ENCODE peak calls at places on chromosome 4, in four cellular contexts. K is BJ, Y is progenitor cell of endocrine pancreas, V is fibroblast of pulmonary artery. Q is an unnamed sample.

GRCh38 chr4:106985830-106986229 is 50.3 kb downstream of the DKK2 start:
- DNase-seq in K (no peak), Y (no peak), V (no peak), Q (no peak)

GRCh38 chr4:72208421-72209075 is 176.7 kb downstream of the NPFFR2 start:
- DNase-seq in K (no peak), Y (no peak), V (peak), Q (no peak)

GRCh38 chr4:82721819-82722423 is 76.7 kb downstream of the SCD5 start:
- DNase-seq in K (no peak), Y (no peak), V (no peak), Q (peak)

GRCh38 chr4:76658231-76659102 is 223.4 kb downstream of the SHROOM3 start:
- DNase-seq in K (peak), Y (no peak), V (peak), Q (no peak)

GRCh38 chr4:65259251-65259650 is 411.0 kb downstream of the EPHA5 start:
- DNase-seq in K (no peak), Y (no peak), V (no peak), Q (no peak)

GRCh38 chr4:6071191-6071958 is 53.1 kb upstream of the C4orf50 start:
- DNase-seq in K (no peak), Y (no peak), V (no peak), Q (no peak)

GRCh38 chr4:170391066-170391754 is 301.5 kb upstream of the AADAT start:
- DNase-seq in K (peak), Y (no peak), V (peak), Q (no peak)

GRCh38 chr4:55906999-55907398 is 41.7 kb upstream of the CEP135 start:
- DNase-seq in K (no peak), Y (no peak), V (peak), Q (no peak)

GRCh38 chr4:120052840-120053239 is 13.8 kb downstream of the MAD2L1 start:
- DNase-seq in K (peak), Y (no peak), V (peak), Q (no peak)

GRCh38 chr4:76108467-76109181 is 34.1 kb downstream of the ART3 start:
- DNase-seq in K (no peak), Y (no peak), V (peak), Q (no peak)

GRCh38 chr4:20681263-20681662 is 19.0 kb upstream of the PACRGL start:
- DNase-seq in K (no peak), Y (no peak), V (no peak), Q (no peak)

GRCh38 chr4:123497328-123497727 is 100.7 kb downstream of the SPRY1 start:
- DNase-seq in K (no peak), Y (no peak), V (no peak), Q (no peak)

GRCh38 chr4:145881991-145882390 is 56.6 kb downstream of the ZNF827 start:
- DNase-seq in K (no peak), Y (no peak), V (no peak), Q (no peak)

GRCh38 chr4:115332078-115332477 is 218.7 kb upstream of the NDST4 start:
- DNase-seq in K (no peak), Y (no peak), V (no peak), Q (no peak)

GRCh38 chr4:147160908-147161513 is 215.3 kb upstream of the TTC29 start:
- DNase-seq in K (peak), Y (no peak), V (peak), Q (no peak)

GRCh38 chr4:60655356-60655755 is 544.8 kb upstream of the ADGRL3 start:
- DNase-seq in K (no peak), Y (no peak), V (no peak), Q (no peak)

GRCh38 chr4:22607382-22607781 is 85.4 kb upstream of the GBA3 start:
- DNase-seq in K (no peak), Y (peak), V (peak), Q (peak)

GRCh38 chr4:139595989-139596679 is 40.1 kb upstream of the SETD7 start:
- DNase-seq in K (no peak), Y (no peak), V (peak), Q (no peak)

GRCh38 chr4:26073886-26074560 is 160.0 kb downstream of the SMIM20 start:
- DNase-seq in K (no peak), Y (no peak), V (no peak), Q (no peak)

GRCh38 chr4:86451560-86452322 is 91.9 kb upstream of the MAPK10 start:
- DNase-seq in K (no peak), Y (no peak), V (peak), Q (no peak)

DNA sequence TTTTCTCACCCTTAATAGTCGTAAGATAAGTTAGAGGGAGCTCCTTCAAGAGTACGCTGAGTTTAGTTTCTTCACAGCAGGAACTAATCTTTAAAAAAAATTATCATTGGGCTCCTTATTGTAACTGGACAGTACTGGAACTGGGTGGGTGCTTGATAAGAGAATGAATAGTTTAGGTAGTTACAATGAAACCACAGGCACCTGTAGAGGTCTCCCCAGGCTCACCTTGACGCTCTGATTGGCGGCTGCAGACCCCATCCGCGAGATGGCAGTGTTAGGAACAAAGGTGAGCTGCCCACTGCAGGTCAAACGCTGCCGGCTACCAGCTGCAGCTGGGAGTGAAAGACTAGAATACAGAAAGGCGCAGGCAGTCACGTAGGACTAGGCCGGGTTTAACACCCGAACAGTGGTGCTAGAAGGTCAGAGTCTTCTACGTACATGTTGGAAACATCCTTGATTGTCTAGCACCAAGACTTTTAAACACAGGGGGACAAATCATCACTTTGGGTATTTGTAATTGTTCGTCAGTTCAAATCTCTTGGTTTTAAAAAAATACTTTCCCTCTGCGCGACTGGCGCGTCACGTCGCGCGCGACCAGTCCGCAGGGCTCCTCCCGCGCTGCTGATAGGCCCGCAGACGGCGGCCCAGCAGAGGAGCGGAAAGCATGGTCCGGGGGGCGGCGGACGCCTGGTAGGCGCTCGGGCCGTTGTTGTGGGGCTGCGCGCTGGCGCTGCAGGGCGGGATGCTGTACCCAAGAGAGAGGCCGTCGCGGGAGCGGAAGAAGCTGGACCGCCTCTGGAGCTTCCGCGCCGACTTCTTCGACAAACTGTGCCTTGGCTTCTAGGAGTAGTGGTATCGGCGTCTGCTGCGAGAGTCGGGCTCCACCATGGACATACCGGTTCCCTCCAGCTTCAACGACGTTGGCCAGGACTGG is 45.6 kb downstream of the SMARCA5 start:
- DNase-seq in K (peak), Y (peak), V (peak), Q (peak)
- TF ChIP-seq CTCF in K (peak), Y (peak), V (peak), Q (no peak)

GRCh38 chr4:168925789-168926490 is 84.1 kb downstream of the CBR4 start:
- DNase-seq in K (no peak), Y (no peak), V (no peak), Q (no peak)
- TF ChIP-seq CTCF in K (no peak), Y (no peak), V (no peak), Q (no peak)

GRCh38 chr4:153159016-153159415 is 45.2 kb upstream of the TRIM2 start:
- DNase-seq in K (no peak), Y (no peak), V (no peak), Q (no peak)
- TF ChIP-seq CTCF in K (no peak), Y (peak), V (peak), Q (peak)

GRCh38 chr4:56908206-56909082 is 744 bp downstream of the REST start:
- DNase-seq in K (no peak), Y (peak), V (peak), Q (peak)
- TF ChIP-seq CTCF in K (no peak), Y (no peak), V (no peak), Q (no peak)

GRCh38 chr4:28229092-28229491 is 1368.5 kb downstream of the STIM2 start:
- DNase-seq in K (no peak), Y (no peak), V (no peak), Q (no peak)

GRCh38 chr4:28228575-28228974 is 1367.9 kb downstream of the STIM2 start:
- DNase-seq in K (no peak), Y (no peak), V (no peak), Q (no peak)

GRCh38 chr4:28226962-28227361 is 1366.3 kb downstream of the STIM2 start:
- DNase-seq in K (no peak), Y (no peak), V (no peak), Q (no peak)

GRCh38 chr4:28225689-28226353 is 1365.2 kb downstream of the STIM2 start:
- DNase-seq in K (no peak), Y (no peak), V (peak), Q (no peak)

DNA sequence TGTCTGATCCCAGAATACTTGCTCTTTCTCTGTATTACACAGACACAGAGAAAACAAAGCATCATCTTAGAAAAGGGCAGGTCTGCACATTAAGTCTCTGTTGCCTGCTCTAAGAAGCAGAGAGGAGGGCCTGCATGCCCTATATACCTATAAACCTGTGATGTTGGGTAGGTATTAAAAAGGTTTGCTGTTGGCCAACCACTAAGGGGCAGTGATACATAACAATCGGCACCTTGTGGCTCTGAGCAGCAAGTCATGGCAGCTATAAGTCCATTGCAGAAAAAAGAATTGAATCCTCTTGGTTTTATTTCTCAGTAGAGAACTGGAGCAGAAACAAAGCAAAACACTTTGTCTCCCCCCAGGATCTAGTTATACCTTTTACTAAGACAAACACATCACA is 1364.4 kb downstream of the STIM2 start:
- DNase-seq in K (no peak), Y (peak), V (peak), Q (peak)
- TF ChIP-seq CTCF in K (peak), Y (peak), V (peak), Q (no peak)

DNA sequence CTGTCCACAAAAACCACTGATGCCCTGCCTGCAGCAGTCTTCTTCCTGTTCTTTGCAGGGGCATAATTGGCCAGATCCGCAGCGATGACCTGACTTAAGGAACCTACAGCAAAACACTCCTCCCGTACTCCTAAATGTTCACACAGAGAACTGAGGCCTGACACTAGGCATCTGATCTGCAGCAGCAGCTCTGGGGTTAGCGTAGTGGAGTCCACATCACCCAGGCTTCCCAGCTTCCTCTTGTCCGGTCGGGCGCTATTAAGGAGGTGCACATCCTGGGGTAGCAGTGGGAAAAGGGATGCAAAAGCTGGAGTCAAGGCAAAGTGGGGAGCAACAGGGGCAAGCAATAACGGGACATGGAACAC is 758 bp downstream of the SCFD2 start:
- DNase-seq in K (no peak), Y (no peak), V (peak), Q (no peak)
- TF ChIP-seq CTCF in K (no peak), Y (no peak), V (no peak), Q (no peak)

GRCh38 chr4:121112530-121112929 is 40.2 kb upstream of the NDNF start:
- DNase-seq in K (no peak), Y (no peak), V (peak), Q (no peak)
- TF ChIP-seq CTCF in K (no peak), Y (peak), V (peak), Q (peak)

DNA sequence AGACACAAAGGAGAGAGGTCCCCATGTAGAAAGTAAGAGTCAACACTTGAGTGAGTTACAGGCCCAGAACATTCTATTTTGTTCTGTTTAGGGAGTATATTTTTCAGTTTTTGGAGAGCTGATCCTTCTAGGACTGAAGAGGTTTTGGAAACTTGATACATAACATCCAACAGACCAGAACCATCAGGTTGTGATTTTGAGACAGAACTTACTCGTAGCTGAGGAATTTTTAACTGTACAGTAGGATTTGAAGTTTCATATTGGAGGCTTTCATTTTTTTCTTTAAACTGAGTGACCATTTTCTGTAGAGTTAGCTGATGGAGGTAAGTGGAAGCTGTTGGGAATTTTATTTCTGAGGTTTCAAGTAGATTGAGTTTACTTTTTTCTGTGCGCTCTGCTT is 73.3 kb downstream of the NCAPG start:
- DNase-seq in K (peak), Y (no peak), V (no peak), Q (no peak)
- TF ChIP-seq CTCF in K (no peak), Y (no peak), V (no peak), Q (no peak)

Q was measured in glutamatergic neuron.